ENCODE peak calls at places on chromosomes 13 and 19, in four cellular contexts. J is amniotic stem cell; R is stimulated activated CD4-positive, alpha-beta T cell treated with anti-CD3 and anti-CD28 coated beads, Interleukin-1b, Interleukin-23, amount 100 ng/mL, for 24 hours; C is progenitor cell of endocrine pancreas. A is an unnamed sample.

GRCh38 chr19:10612515-10613119 is 12.7 kb upstream of the SLC44A2 start:
- DNase-seq in J (no peak), R (no peak), C (no peak), A (no peak)

GRCh38 chr13:24706886-24707585 is 26.8 kb downstream of the ATP12A start:
- DNase-seq in J (no peak), R (no peak), C (no peak), A (no peak)

GRCh38 chr19:49168421-49168820 is 10.8 kb downstream of the TRPM4 start:
- DNase-seq in J (no peak), R (no peak), C (no peak), A (no peak)

GRCh38 chr13:24230428-24231072 is 70.0 kb downstream of the SPATA13 start:
- DNase-seq in J (no peak), R (no peak), C (no peak), A (no peak)

GRCh38 chr13:45162821-45163220 is 38.0 kb downstream of the KCTD4 start:
- DNase-seq in J (peak), R (no peak), C (no peak), A (peak)

GRCh38 chr19:18317998-18318800 is 4.7 kb downstream of the LSM4 start:
- DNase-seq in J (no peak), R (no peak), C (no peak), A (no peak)

GRCh38 chr13:55653497-55653896 is 1487.2 kb upstream of the PRR20A start:
- DNase-seq in J (no peak), R (no peak), C (no peak), A (no peak)

GRCh38 chr13:114151565-114152284 is 19.3 kb upstream of the RASA3 start:
- DNase-seq in J (no peak), R (no peak), C (no peak), A (no peak)

GRCh38 chr13:42330991-42331390 is 59.0 kb downstream of the AKAP11 start:
- DNase-seq in J (no peak), R (no peak), C (no peak), A (no peak)

GRCh38 chr19:53871448-53871847 is 3.8 kb downstream of the MYADM start:
- DNase-seq in J (no peak), R (no peak), C (no peak), A (no peak)

GRCh38 chr19:53809518-53810186 is 14.5 kb downstream of the NLRP12 start:
- DNase-seq in J (no peak), R (no peak), C (no peak), A (no peak)

GRCh38 chr13:35649162-35649561 is 172.7 kb upstream of the MAB21L1 start:
- DNase-seq in J (no peak), R (no peak), C (no peak), A (no peak)

GRCh38 chr19:42129399-42130253 is 2.6 kb downstream of the POU2F2 start:
- DNase-seq in J (no peak), R (no peak), C (no peak), A (no peak)

GRCh38 chr13:80755925-80756324 is 415.0 kb upstream of the SPRY2 start:
- DNase-seq in J (no peak), R (no peak), C (no peak), A (no peak)

GRCh38 chr19:6020972-6021805 is 43.2 kb upstream of the RANBP3 start:
- DNase-seq in J (no peak), R (no peak), C (no peak), A (no peak)

GRCh38 chr19:38392707-38393308 is 4.3 kb downstream of the SPRED3 start:
- DNase-seq in J (no peak), R (no peak), C (no peak), A (no peak)

GRCh38 chr19:9586764-9587163 is 2.5 kb upstream of the ZNF121 start:
- DNase-seq in J (peak), R (peak), C (peak), A (peak)

GRCh38 chr19:10158485-10158884 is 36.3 kb downstream of the DNMT1 start:
- DNase-seq in J (no peak), R (no peak), C (no peak), A (no peak)

GRCh38 chr13:79987323-79987722 is 353.6 kb downstream of the SPRY2 start:
- DNase-seq in J (no peak), R (no peak), C (no peak), A (no peak)

GRCh38 chr13:51425410-51426042 is 27.3 kb downstream of the INTS6 start:
- DNase-seq in J (no peak), R (no peak), C (no peak), A (no peak)

GRCh38 chr13:97329331-97329730 is 104.6 kb upstream of the RAP2A start:
- DNase-seq in J (no peak), R (no peak), C (no peak), A (no peak)

GRCh38 chr19:41175825-41176734 is 16.9 kb upstream of the CYP2S1 start:
- DNase-seq in J (peak), R (no peak), C (no peak), A (peak)

GRCh38 chr19:30148039-30148438 is 206.0 kb downstream of the URI1 start:
- DNase-seq in J (no peak), R (no peak), C (no peak), A (no peak)

GRCh38 chr13:30477346-30478235 is 11.9 kb upstream of the HMGB1 start:
- DNase-seq in J (no peak), R (no peak), C (no peak), A (no peak)

GRCh38 chr13:40063743-40064142 is 408.3 kb downstream of the COG6 start:
- DNase-seq in J (no peak), R (no peak), C (no peak), A (no peak)

GRCh38 chr19:17671906-17672305 is 16.2 kb downstream of the UNC13A start:
- DNase-seq in J (no peak), R (no peak), C (no peak), A (no peak)

GRCh38 chr19:47005873-47006272 is 13.8 kb upstream of the NPAS1 start:
- DNase-seq in J (no peak), R (no peak), C (no peak), A (no peak)